ENCODE peak calls at places on chromosomes 16 and 17, in seven cellular contexts. B, U, T, J, I, V and C are unnamed samples.

GRCh38 chr16:22322741-22323140 is 25.5 kb downstream of the POLR3E start:
- DNase-seq in B (no peak), U (no peak), T (no peak), J (no peak), I (no peak), V (no peak), C (no peak)

GRCh38 chr16:63628812-63629211 is 1493.1 kb downstream of the CDH11 start:
- DNase-seq in B (no peak), U (peak; percentile 11), T (no peak), J (no peak), I (no peak), V (no peak), C (no peak)

GRCh38 chr16:14300631-14301149 is 229.6 kb downstream of the MRTFB start:
- DNase-seq in B (peak; percentile 74), U (peak; percentile 62), T (peak; percentile 85), J (peak; percentile 82), I (peak; percentile 68), V (peak; percentile 56), C (peak; percentile 89)

GRCh38 chr17:48128411-48128810 is 20.8 kb downstream of the SNX11 start:
- DNase-seq in B (no peak), U (peak; percentile 52), T (no peak), J (no peak), I (no peak), V (no peak), C (no peak)

GRCh38 chr16:29714972-29715371 is 30.8 kb downstream of the C16orf54 start:
- DNase-seq in B (no peak), U (no peak), T (no peak), J (no peak), I (no peak), V (no peak), C (no peak)

GRCh38 chr17:28252436-28252835 is 66.6 kb upstream of the TMEM97 start:
- DNase-seq in B (no peak), U (no peak), T (no peak), J (no peak), I (peak; percentile 45), V (no peak), C (no peak)

GRCh38 chr17:41061969-41062368 is 2.1 kb upstream of the KRTAP2-3 start:
- DNase-seq in B (no peak), U (no peak), T (no peak), J (no peak), I (peak; percentile 99), V (no peak), C (peak; percentile 93)

GRCh38 chr16:19136549-19137196 is 22.9 kb downstream of the ITPRIPL2 start:
- DNase-seq in B (no peak), U (no peak), T (no peak), J (no peak), I (no peak), V (no peak), C (peak; percentile 56)

GRCh38 chr17:34862384-34862783 is 98.9 kb downstream of the CCT6B start:
- DNase-seq in B (no peak), U (no peak), T (no peak), J (no peak), I (no peak), V (no peak), C (no peak)

GRCh38 chr16:57273359-57273758 is 11.1 kb downstream of the PLLP start:
- DNase-seq in B (no peak), U (peak; percentile 75), T (peak; percentile 19), J (peak; percentile 41), I (no peak), V (no peak), C (no peak)

GRCh38 chr16:56279132-56279531 is 87.8 kb downstream of the GNAO1 start:
- DNase-seq in B (no peak), U (no peak), T (no peak), J (no peak), I (no peak), V (no peak), C (no peak)

GRCh38 chr17:7083592-7083991 is 3.5 kb upstream of the CLEC10A start:
- DNase-seq in B (no peak), U (no peak), T (no peak), J (no peak), I (no peak), V (no peak), C (peak; percentile 13)

GRCh38 chr16:12158428-12158827 is 181.9 kb downstream of the SNX29 start:
- DNase-seq in B (no peak), U (no peak), T (no peak), J (no peak), I (peak; percentile 97), V (no peak), C (peak; percentile 66)

GRCh38 chr16:77157773-77158172 is 33.2 kb upstream of the MON1B start:
- DNase-seq in B (no peak), U (no peak), T (no peak), J (no peak), I (no peak), V (no peak), C (no peak)

GRCh38 chr16:19980866-19981265 is 92.8 kb downstream of the GPR139 start:
- DNase-seq in B (no peak), U (peak; percentile 60), T (no peak), J (peak; percentile 25), I (no peak), V (no peak), C (peak; percentile 4)

GRCh38 chr17:73335591-73336503 is 24.0 kb upstream of the CDC42EP4 start:
- DNase-seq in B (no peak), U (no peak), T (no peak), J (no peak), I (no peak), V (no peak), C (no peak)

GRCh38 chr16:6122401-6122800 is 1024.8 kb upstream of the EEF2KMT start:
- DNase-seq in B (no peak), U (peak; percentile 82), T (no peak), J (no peak), I (no peak), V (no peak), C (no peak)

GRCh38 chr17:29242051-29242450 is 4.6 kb upstream of the CRYBA1 start:
- DNase-seq in B (no peak), U (no peak), T (no peak), J (no peak), I (no peak), V (no peak), C (no peak)

GRCh38 chr16:85557083-85557975 is 55.8 kb upstream of the GSE1 start:
- DNase-seq in B (no peak), U (peak; percentile 40), T (no peak), J (no peak), I (no peak), V (no peak), C (peak; percentile 20)

GRCh38 chr16:72068930-72069329 is 5.9 kb downstream of the HPR start:
- DNase-seq in B (no peak), U (no peak), T (no peak), J (no peak), I (no peak), V (no peak), C (no peak)

GRCh38 chr17:50659220-50659619 is 24.5 kb downstream of the ABCC3 start:
- DNase-seq in B (no peak), U (no peak), T (no peak), J (no peak), I (no peak), V (no peak), C (no peak)

GRCh38 chr16:66028505-66029216 is 337.8 kb upstream of the CDH5 start:
- DNase-seq in B (no peak), U (no peak), T (no peak), J (no peak), I (peak; percentile 75), V (no peak), C (peak; percentile 68)
- TF ChIP-seq CTCF in B (no peak), U (no peak), T (no peak), J (no peak), I (no peak), V (no peak), C (no peak)

GRCh38 chr17:61402978-61403845 is 3.6 kb downstream of the TBX2 start:
- DNase-seq in B (no peak), U (peak; percentile 67), T (peak; percentile 54), J (peak; percentile 39), I (no peak), V (no peak), C (peak; percentile 41)
- H3K4me3 ChIP-seq in B (peak overlapping the region; percentile 56), U (no peak overlapping the region), T (peak overlapping the region; percentile 77), J (peak overlapping the region; percentile 63), I (no peak overlapping the region), V (peak overlapping the region; percentile 61), C (no peak overlapping the region)

DNA sequence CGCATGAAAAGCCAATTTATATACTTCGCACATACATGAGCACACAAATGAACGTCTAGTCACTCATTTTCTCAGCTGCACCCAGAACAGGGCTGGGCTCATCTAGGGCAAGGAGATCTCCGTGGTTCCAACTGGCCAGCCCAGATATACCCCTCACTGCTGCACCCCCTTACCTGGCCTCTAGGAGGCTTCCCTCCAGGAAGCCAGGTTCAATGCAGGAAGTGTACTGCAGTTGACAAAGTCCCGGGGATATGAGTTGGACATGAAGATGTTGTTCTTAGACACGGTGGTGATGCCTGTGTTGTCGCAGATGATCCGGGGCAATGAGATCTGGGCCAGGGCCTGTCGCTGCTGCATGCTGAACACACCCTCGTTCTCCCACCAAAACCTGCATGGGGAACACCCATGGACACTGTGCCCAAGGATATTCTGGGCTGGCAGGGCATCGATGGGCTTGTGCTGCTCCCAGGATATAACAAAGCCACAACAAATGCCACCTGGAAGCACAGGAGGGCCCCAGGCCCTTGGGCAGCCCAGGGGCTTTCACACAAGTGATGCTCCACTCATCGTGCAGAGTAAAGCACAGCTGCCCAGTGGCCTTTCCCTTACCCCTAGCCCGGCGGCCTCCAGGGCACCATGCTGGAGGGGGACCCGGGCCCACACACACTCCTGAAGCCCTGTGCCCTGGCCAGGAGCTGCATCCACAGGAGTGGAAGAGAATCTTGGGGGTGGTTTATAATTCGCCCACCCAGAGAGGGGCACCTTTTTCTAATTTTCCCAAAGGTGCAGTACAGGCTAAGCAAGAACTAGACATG is 10.1 kb downstream of the MPO start:
- DNase-seq in B (no peak), U (no peak), T (no peak), J (no peak), I (no peak), V (no peak), C (no peak)
- TF ChIP-seq CTCF in B (no peak), U (peak; percentile 32), T (no peak), J (peak; percentile 13), I (no peak), V (no peak), C (peak; percentile 27)

DNA sequence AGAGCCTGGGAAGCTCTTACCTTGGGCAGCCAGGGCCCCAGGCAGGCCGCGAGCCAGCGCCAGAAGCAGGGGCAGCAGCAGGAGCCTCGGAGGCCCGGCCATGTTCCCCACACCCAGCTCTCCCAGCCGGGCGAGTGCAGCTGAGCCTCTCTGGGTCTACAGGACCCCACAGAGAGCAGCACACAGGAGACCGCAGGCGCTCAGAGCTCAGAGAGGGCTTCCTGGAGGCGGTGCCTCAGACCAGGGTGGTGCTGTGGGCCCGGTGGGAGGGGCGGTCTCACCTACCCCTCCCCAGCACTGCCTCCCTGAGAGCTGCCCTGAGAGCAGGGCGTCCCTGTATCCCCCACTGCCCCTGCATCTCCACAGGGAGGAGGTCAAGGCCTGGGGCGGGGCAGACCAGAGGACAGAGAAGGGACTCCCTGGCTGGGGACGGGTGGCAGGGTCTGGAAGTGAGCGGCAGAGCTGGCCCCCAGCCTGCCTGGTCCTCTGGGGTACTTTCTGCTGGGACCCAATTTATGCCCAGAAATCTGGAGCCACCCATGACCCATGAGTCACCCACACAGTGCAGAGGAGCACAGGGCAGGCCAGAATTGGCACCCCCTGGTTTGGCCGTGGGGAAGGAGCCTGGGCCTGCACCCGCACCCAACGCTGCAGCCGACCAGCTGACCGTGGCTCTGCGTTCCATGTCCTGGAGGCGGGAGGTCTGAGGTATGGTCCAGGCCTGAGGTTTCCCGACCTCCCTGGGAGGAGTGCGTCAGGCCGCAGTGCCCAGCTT is at the start of gene CD7:
- DNase-seq in B (no peak), U (no peak), T (no peak), J (no peak), I (no peak), V (peak; percentile 8), C (no peak)
- H3K4me3 ChIP-seq in B (no peak within 1 kb of the TSS), U (no peak within 1 kb of the TSS), T (no peak within 1 kb of the TSS), J (no peak within 1 kb of the TSS), I (no peak within 1 kb of the TSS), V (no peak within 1 kb of the TSS), C (no peak within 1 kb of the TSS)